ENCODE peak calls at places on chromosomes 1 and 21, in six cellular contexts. One of them, this sample, is unnamed.

GRCh38 chr1:56169856-56170255 is 409.5 kb downstream of the PLPP3 start:
- DNase-seq in GM12891: no peak
- DNase-seq in K562: no peak
- DNase-seq in GM12878: no peak
- DNase-seq in SK-N-SH: no peak
- DNase-seq in GM12892: no peak
- DNase-seq in this sample: no peak

GRCh38 chr21:39669485-39669884 is 56.7 kb downstream of the B3GALT5 start:
- DNase-seq in GM12892: no peak
- DNase-seq in SK-N-SH: no peak
- DNase-seq in K562: no peak
- DNase-seq in GM12878: no peak
- DNase-seq in GM12891: no peak
- DNase-seq in this sample: no peak

GRCh38 chr1:218553197-218553596 is 208.1 kb downstream of the TGFB2 start:
- DNase-seq in GM12892: no peak
- DNase-seq in GM12891: no peak
- DNase-seq in GM12878: no peak
- DNase-seq in SK-N-SH: no peak
- DNase-seq in K562: peak; percentile 20
- DNase-seq in this sample: no peak

GRCh38 chr21:41948901-41949300 is 4.9 kb downstream of the C2CD2 start:
- DNase-seq in GM12892: no peak
- DNase-seq in K562: no peak
- DNase-seq in SK-N-SH: no peak
- DNase-seq in GM12891: no peak
- DNase-seq in GM12878: no peak
- DNase-seq in this sample: no peak

GRCh38 chr1:13699936-13700520 is at the start of gene PRDM2:
- DNase-seq in GM12891: peak; percentile 60
- DNase-seq in K562: peak; percentile 68
- DNase-seq in GM12892: peak; percentile 54
- DNase-seq in GM12878: no peak
- DNase-seq in SK-N-SH: peak; percentile 88
- DNase-seq in this sample: peak; percentile 68

GRCh38 chr1:160874935-160875334 is 10.0 kb downstream of the ITLN1 start:
- DNase-seq in GM12891: no peak
- DNase-seq in SK-N-SH: no peak
- DNase-seq in GM12878: no peak
- DNase-seq in GM12892: no peak
- DNase-seq in K562: no peak
- DNase-seq in this sample: no peak

GRCh38 chr1:245441699-245442098 is 286.9 kb downstream of the KIF26B start:
- DNase-seq in SK-N-SH: peak; percentile 80
- DNase-seq in GM12878: no peak
- DNase-seq in GM12891: no peak
- DNase-seq in GM12892: no peak
- DNase-seq in K562: no peak
- DNase-seq in this sample: no peak

GRCh38 chr1:16999863-17000262 is 11.9 kb downstream of the ATP13A2 start:
- DNase-seq in GM12891: peak; percentile 11
- DNase-seq in SK-N-SH: peak; percentile 34
- DNase-seq in GM12892: no peak
- DNase-seq in K562: no peak
- DNase-seq in GM12878: no peak
- DNase-seq in this sample: no peak

GRCh38 chr1:46317323-46317722 is 13.8 kb downstream of the UQCRH start:
- DNase-seq in GM12892: no peak
- DNase-seq in K562: no peak
- DNase-seq in GM12878: no peak
- DNase-seq in GM12891: no peak
- DNase-seq in SK-N-SH: no peak
- DNase-seq in this sample: no peak

GRCh38 chr1:19343617-19344350 is 31.7 kb downstream of the SLC66A1 start:
- DNase-seq in GM12892: no peak
- DNase-seq in K562: no peak
- DNase-seq in GM12878: no peak
- DNase-seq in GM12891: no peak
- DNase-seq in SK-N-SH: no peak
- DNase-seq in this sample: no peak

GRCh38 chr1:61808968-61809367 is 66.7 kb downstream of the PATJ start:
- DNase-seq in SK-N-SH: no peak
- DNase-seq in GM12892: no peak
- DNase-seq in K562: no peak
- DNase-seq in GM12878: no peak
- DNase-seq in GM12891: no peak
- DNase-seq in this sample: no peak

GRCh38 chr1:56429288-56429687 is 150.1 kb downstream of the PLPP3 start:
- DNase-seq in GM12891: no peak
- DNase-seq in SK-N-SH: no peak
- DNase-seq in K562: no peak
- DNase-seq in GM12878: no peak
- DNase-seq in GM12892: no peak
- DNase-seq in this sample: no peak

GRCh38 chr1:19625264-19625663 is 18.8 kb upstream of the NBL1 start:
- DNase-seq in GM12892: no peak
- DNase-seq in GM12878: no peak
- DNase-seq in GM12891: no peak
- DNase-seq in K562: no peak
- DNase-seq in SK-N-SH: no peak
- DNase-seq in this sample: no peak

GRCh38 chr1:32742956-32743355 is 40.4 kb upstream of the SYNC start:
- DNase-seq in GM12891: no peak
- DNase-seq in GM12878: no peak
- DNase-seq in K562: peak; percentile 50
- DNase-seq in GM12892: no peak
- DNase-seq in SK-N-SH: no peak
- DNase-seq in this sample: no peak

GRCh38 chr1:184632415-184633175 is 122.1 kb downstream of the EDEM3 start:
- DNase-seq in GM12891: no peak
- DNase-seq in K562: no peak
- DNase-seq in SK-N-SH: no peak
- DNase-seq in GM12878: no peak
- DNase-seq in GM12892: no peak
- DNase-seq in this sample: no peak

GRCh38 chr1:184811439-184812111 is 56.9 kb upstream of the EDEM3 start:
- DNase-seq in GM12878: no peak
- DNase-seq in K562: no peak
- DNase-seq in GM12891: no peak
- DNase-seq in SK-N-SH: no peak
- DNase-seq in GM12892: no peak
- DNase-seq in this sample: no peak

GRCh38 chr1:78007677-78008341 is 3.1 kb downstream of the DNAJB4 start:
- DNase-seq in GM12891: no peak
- DNase-seq in GM12878: no peak
- DNase-seq in SK-N-SH: no peak
- DNase-seq in GM12892: no peak
- DNase-seq in K562: no peak
- DNase-seq in this sample: no peak

GRCh38 chr1:47866631-47867446 is 130.3 kb downstream of the TRABD2B start:
- DNase-seq in GM12892: no peak
- DNase-seq in K562: no peak
- DNase-seq in SK-N-SH: no peak
- DNase-seq in GM12878: no peak
- DNase-seq in GM12891: no peak
- DNase-seq in this sample: no peak

GRCh38 chr1:44405041-44405803 is at the start of gene RNF220:
- DNase-seq in SK-N-SH: peak; percentile 74
- DNase-seq in GM12892: no peak
- DNase-seq in K562: no peak
- DNase-seq in GM12878: no peak
- DNase-seq in GM12891: no peak
- DNase-seq in this sample: no peak

GRCh38 chr21:15421521-15421920 is 308.3 kb upstream of the USP25 start:
- DNase-seq in K562: no peak
- DNase-seq in GM12878: no peak
- DNase-seq in GM12891: no peak
- DNase-seq in SK-N-SH: no peak
- DNase-seq in GM12892: no peak
- DNase-seq in this sample: no peak

GRCh38 chr1:85089203-85089602 is 40.9 kb upstream of the MCOLN3 start:
- DNase-seq in K562: no peak
- DNase-seq in GM12878: no peak
- DNase-seq in SK-N-SH: no peak
- DNase-seq in GM12892: no peak
- DNase-seq in GM12891: no peak
- DNase-seq in this sample: no peak

GRCh38 chr1:89939059-89939570 is 55.8 kb upstream of the ZNF326 start:
- DNase-seq in GM12891: no peak
- DNase-seq in K562: no peak
- DNase-seq in GM12878: no peak
- DNase-seq in GM12892: no peak
- DNase-seq in SK-N-SH: no peak
- DNase-seq in this sample: no peak

GRCh38 chr1:151815716-151816327 is 10.6 kb upstream of the LINGO4 start:
- DNase-seq in GM12892: no peak
- DNase-seq in SK-N-SH: no peak
- DNase-seq in K562: no peak
- DNase-seq in GM12891: no peak
- DNase-seq in GM12878: no peak
- DNase-seq in this sample: no peak

GRCh38 chr1:207805841-207806421 is 54.1 kb downstream of the CD46 start:
- DNase-seq in GM12891: no peak
- DNase-seq in SK-N-SH: no peak
- DNase-seq in K562: peak; percentile 90
- DNase-seq in GM12892: no peak
- DNase-seq in GM12878: no peak
- DNase-seq in this sample: no peak

GRCh38 chr1:156675271-156675708 is 1.9 kb downstream of the NES start:
- DNase-seq in GM12892: no peak
- DNase-seq in K562: no peak
- DNase-seq in GM12878: no peak
- DNase-seq in GM12891: no peak
- DNase-seq in SK-N-SH: peak; percentile 89
- DNase-seq in this sample: peak; percentile 56

GRCh38 chr1:184684285-184685077 is 70.2 kb downstream of the EDEM3 start:
- DNase-seq in GM12891: no peak
- DNase-seq in GM12878: no peak
- DNase-seq in GM12892: no peak
- DNase-seq in SK-N-SH: peak; percentile 28
- DNase-seq in K562: no peak
- DNase-seq in this sample: no peak

GRCh38 chr1:155006601-155007101 is 4.0 kb downstream of the ZBTB7B start:
- DNase-seq in GM12891: no peak
- DNase-seq in GM12878: no peak
- DNase-seq in K562: no peak
- DNase-seq in SK-N-SH: no peak
- DNase-seq in GM12892: no peak
- DNase-seq in this sample: no peak

GRCh38 chr1:154931940-154932487 is 4.5 kb downstream of the PMVK start:
- DNase-seq in K562: no peak
- DNase-seq in GM12878: no peak
- DNase-seq in SK-N-SH: no peak
- DNase-seq in GM12892: no peak
- DNase-seq in GM12891: no peak
- DNase-seq in this sample: no peak

GRCh38 chr1:14961661-14962267 is 191.8 kb upstream of the TMEM51 start:
- DNase-seq in GM12878: no peak
- DNase-seq in K562: peak; percentile 34
- DNase-seq in GM12891: no peak
- DNase-seq in GM12892: no peak
- DNase-seq in SK-N-SH: peak; percentile 48
- DNase-seq in this sample: no peak

GRCh38 chr1:52306227-52307006 is 59.6 kb downstream of the CC2D1B start:
- DNase-seq in GM12892: no peak
- DNase-seq in GM12891: no peak
- DNase-seq in SK-N-SH: no peak
- DNase-seq in K562: no peak
- DNase-seq in GM12878: no peak
- DNase-seq in this sample: no peak

GRCh38 chr1:168097921-168098528 is 38.7 kb downstream of the GPR161 start:
- DNase-seq in K562: no peak
- DNase-seq in GM12892: no peak
- DNase-seq in GM12891: no peak
- DNase-seq in SK-N-SH: no peak
- DNase-seq in GM12878: no peak
- DNase-seq in this sample: no peak

GRCh38 chr1:119631086-119631432 is 17.0 kb downstream of the ZNF697 start:
- DNase-seq in GM12892: no peak
- DNase-seq in SK-N-SH: no peak
- DNase-seq in K562: no peak
- DNase-seq in GM12891: no peak
- DNase-seq in GM12878: no peak
- DNase-seq in this sample: no peak
- TF ChIP-seq TAF1 in GM12892: no peak
- TF ChIP-seq TAF1 in SK-N-SH: no peak
- TF ChIP-seq TAF1 in K562: no peak
- TF ChIP-seq TAF1 in GM12891: no peak
- TF ChIP-seq TAF1 in GM12878: no peak
- TF ChIP-seq TAF1 in this sample: no peak

DNA sequence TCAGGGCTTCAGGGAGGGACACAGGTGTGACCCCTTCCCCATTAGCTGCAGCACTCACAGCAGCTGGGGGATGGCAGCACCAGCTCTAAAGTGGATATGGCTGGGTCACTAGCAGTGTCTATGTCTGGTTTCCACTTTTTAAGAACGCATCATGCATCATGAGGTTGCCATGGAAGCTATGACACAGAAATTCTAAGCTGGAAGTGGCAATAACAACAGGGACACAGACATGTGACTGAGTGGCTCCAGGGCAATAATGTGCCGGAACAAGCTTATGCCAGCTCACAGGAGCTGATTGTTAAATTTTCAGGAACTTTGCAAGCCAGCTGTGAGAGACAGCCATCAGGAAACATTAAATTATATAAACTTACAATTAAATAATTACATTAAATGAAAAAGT is 51.2 kb upstream of the NFASC start:
- DNase-seq in K562: no peak
- DNase-seq in GM12892: no peak
- DNase-seq in SK-N-SH: peak; percentile 50
- DNase-seq in GM12891: no peak
- DNase-seq in GM12878: no peak
- DNase-seq in this sample: no peak
- TF ChIP-seq TAF1 in K562: no peak
- TF ChIP-seq TAF1 in GM12892: no peak
- TF ChIP-seq TAF1 in SK-N-SH: no peak
- TF ChIP-seq TAF1 in GM12891: no peak
- TF ChIP-seq TAF1 in GM12878: no peak
- TF ChIP-seq TAF1 in this sample: no peak

DNA sequence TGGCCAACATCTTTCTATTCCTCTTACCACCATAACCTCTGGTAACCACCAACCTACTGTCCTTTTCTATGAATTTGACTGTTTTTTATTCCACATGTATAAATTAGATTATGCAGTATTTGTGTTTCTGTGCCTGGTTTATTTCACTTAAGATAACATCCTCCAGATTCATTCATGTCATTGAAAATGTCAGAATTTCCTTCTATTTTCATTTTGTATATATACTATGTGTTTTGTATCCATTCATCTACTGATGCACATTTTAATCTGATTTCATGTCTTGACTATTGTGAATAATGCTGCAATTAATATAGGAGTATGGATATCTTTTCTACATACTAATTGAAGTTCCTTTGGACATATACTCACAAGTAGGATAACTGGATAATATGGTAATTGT is 403.2 kb downstream of the NCAM2 start:
- DNase-seq in GM12892: no peak
- DNase-seq in GM12878: no peak
- DNase-seq in K562: no peak
- DNase-seq in GM12891: no peak
- DNase-seq in SK-N-SH: no peak
- DNase-seq in this sample: no peak
- TF ChIP-seq TAF1 in GM12892: no peak
- TF ChIP-seq TAF1 in GM12878: no peak
- TF ChIP-seq TAF1 in K562: no peak
- TF ChIP-seq TAF1 in GM12891: no peak
- TF ChIP-seq TAF1 in SK-N-SH: no peak
- TF ChIP-seq TAF1 in this sample: no peak

GRCh38 chr1:174040387-174040786 is 18.2 kb upstream of the RC3H1 start:
- DNase-seq in GM12878: no peak
- DNase-seq in GM12892: no peak
- DNase-seq in SK-N-SH: no peak
- DNase-seq in K562: no peak
- DNase-seq in GM12891: no peak
- DNase-seq in this sample: no peak
- TF ChIP-seq TAF1 in GM12878: no peak
- TF ChIP-seq TAF1 in GM12892: no peak
- TF ChIP-seq TAF1 in SK-N-SH: no peak
- TF ChIP-seq TAF1 in K562: no peak
- TF ChIP-seq TAF1 in GM12891: no peak
- TF ChIP-seq TAF1 in this sample: no peak

This sample was measured in H1.